ENCODE peak calls at places on chromosome 11, in four cellular contexts. V is upper lobe of right lung, W is cardiac muscle cell, I is tibial nerve. G is an unnamed sample.

GRCh38 chr11:19727246-19727645 is 14.6 kb downstream of the NAV2 start:
- DNase-seq in V (no peak), W (no peak), I (no peak), G (no peak)

GRCh38 chr11:112697371-112697770 is 263.8 kb upstream of the NCAM1 start:
- DNase-seq in I (no peak), V (no peak), W (peak), G (no peak)

GRCh38 chr11:43784866-43785265 is 95.8 kb upstream of the ALKBH3 start:
- DNase-seq in V (no peak), I (no peak), W (no peak), G (no peak)

GRCh38 chr11:86484795-86485166 is 110.1 kb downstream of the CCDC81 start:
- DNase-seq in I (no peak), W (no peak), V (no peak), G (no peak)

GRCh38 chr11:43576834-43577521 is 103.6 kb upstream of the HSD17B12 start:
- DNase-seq in V (no peak), I (no peak), W (peak), G (peak)

GRCh38 chr11:85806876-85807275 is 4.1 kb downstream of the SYTL2 start:
- DNase-seq in I (no peak), W (no peak), V (no peak), G (no peak)

GRCh38 chr11:119204066-119204465 is 2.1 kb upstream of the CBL start:
- DNase-seq in I (no peak), W (no peak), V (peak), G (no peak)

GRCh38 chr11:9231848-9232177 is 33.3 kb downstream of the DENND5A start:
- DNase-seq in I (no peak), V (no peak), W (no peak), G (peak)

GRCh38 chr11:126407101-126407521 is 51.6 kb downstream of the ST3GAL4 start:
- DNase-seq in V (no peak), W (no peak), I (no peak), G (no peak)

GRCh38 chr11:71449596-71449995 is 1.4 kb upstream of the DHCR7 start:
- DNase-seq in I (no peak), W (no peak), V (no peak), G (no peak)

GRCh38 chr11:73983764-73984543 is 1.3 kb upstream of the UCP2 start:
- DNase-seq in W (no peak), V (peak), I (no peak), G (peak)

GRCh38 chr11:82988936-82989627 is 82.6 kb downstream of the RAB30 start:
- DNase-seq in V (no peak), W (no peak), I (no peak), G (no peak)

GRCh38 chr11:120182790-120183491 is 27.9 kb upstream of the OAF start:
- DNase-seq in I (no peak), W (peak), V (peak), G (no peak)

GRCh38 chr11:2409701-2410468 is 9.3 kb downstream of the TSSC4 start:
- DNase-seq in W (peak), I (no peak), V (no peak), G (no peak)

GRCh38 chr11:29210426-29210825 is 806.4 kb downstream of the KCNA4 start:
- DNase-seq in V (no peak), W (no peak), I (no peak), G (no peak)

GRCh38 chr11:47225552-47226137 is 10.9 kb downstream of the DDB2 start:
- DNase-seq in W (no peak), I (no peak), V (no peak), G (no peak)

GRCh38 chr11:36452231-36452630 is 57.8 kb downstream of the TRAF6 start:
- DNase-seq in W (no peak), V (no peak), I (no peak), G (no peak)

GRCh38 chr11:15006139-15006759 is 34.1 kb upstream of the CALCA start:
- DNase-seq in V (no peak), W (peak), I (no peak), G (no peak)

GRCh38 chr11:118008271-118008903 is 22.2 kb downstream of the IL10RA start:
- DNase-seq in V (no peak), W (no peak), I (no peak), G (no peak)

GRCh38 chr11:47104337-47104950 is 72.2 kb downstream of the ARFGAP2 start:
- DNase-seq in V (no peak), W (no peak), I (no peak), G (peak)

GRCh38 chr11:33920838-33921613 is 29.1 kb upstream of the LMO2 start:
- DNase-seq in W (no peak), I (no peak), V (no peak), G (no peak)

GRCh38 chr11:7414729-7415536 is 70.4 kb upstream of the OLFML1 start:
- DNase-seq in V (no peak), W (peak), I (no peak), G (no peak)

GRCh38 chr11:134370526-134371435 is 39.0 kb downstream of the GLB1L2 start:
- DNase-seq in V (peak), I (no peak), W (no peak), G (peak)

GRCh38 chr11:57417056-57417455 is 9.9 kb downstream of the SLC43A3 start:
- DNase-seq in W (no peak), I (no peak), V (no peak), G (no peak)

DNA sequence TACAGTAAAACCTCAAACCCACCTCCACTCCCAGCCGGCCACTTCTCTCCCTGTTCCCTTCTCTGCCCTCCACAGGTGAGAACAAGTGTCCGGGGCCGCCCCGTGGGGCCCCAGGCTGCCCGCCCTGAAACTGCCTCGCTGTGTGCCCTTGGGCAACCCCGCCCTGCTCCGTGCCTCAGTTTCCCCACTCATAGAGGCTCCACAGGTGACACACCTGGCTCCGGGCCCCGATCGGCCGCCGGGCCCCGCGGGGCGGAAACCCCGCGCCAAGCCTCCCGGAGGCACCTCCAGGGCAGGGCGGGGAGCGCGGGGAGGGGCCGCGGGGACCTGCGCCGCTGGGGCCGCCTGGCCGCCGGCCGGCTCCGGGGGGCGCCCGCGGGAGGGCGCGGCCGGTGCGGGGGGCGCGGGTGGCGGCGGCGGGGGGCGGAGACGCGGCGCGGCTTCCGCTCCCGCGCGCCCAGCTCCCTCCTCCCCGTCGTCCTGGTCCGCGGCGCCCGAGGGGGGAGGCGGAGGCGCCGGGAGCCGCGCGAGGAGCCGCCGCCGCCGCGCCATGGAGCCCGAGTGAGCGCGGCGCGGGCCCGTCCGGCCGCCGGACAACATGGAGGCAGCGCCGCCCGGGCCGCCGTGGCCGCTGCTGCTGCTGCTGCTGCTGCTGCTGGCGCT is at the start of gene LRP5:
- DNase-seq in V (peak), W (peak), I (no peak), G (peak)
- H3K27ac ChIP-seq in V (peak), W (peak), I (peak), G (peak)

DNA sequence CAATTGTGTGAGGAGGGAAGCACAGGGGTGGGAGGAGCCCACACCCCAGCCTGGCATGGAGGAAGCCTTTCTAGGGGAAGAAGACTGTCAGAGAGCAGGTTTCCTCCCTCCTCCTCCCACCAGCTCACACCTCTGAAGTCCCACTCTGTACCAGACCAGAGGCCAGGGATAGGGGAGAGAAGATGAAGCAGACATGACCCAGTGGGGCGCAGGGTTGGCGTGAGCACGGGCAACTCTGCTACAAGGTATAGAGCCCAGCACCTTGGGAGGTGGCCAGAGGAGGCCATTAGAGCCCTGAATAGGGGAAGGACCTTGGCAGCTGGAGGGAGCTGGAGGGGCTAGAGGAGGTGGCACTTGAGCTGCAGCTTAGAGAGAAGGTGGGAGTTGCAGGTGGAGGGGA is 15.9 kb downstream of the SLCO2B1 start:
- DNase-seq in I (no peak), V (no peak), W (no peak), G (no peak)
- H3K27ac ChIP-seq in I (no peak), V (no peak), W (no peak), G (no peak)

GRCh38 chr11:64676253-64676615 is 46.8 kb downstream of the NRXN2 start:
- DNase-seq in I (no peak), V (no peak), W (no peak), G (no peak)

GRCh38 chr11:64677441-64678023 is 45.5 kb downstream of the NRXN2 start:
- DNase-seq in V (no peak), W (no peak), I (no peak), G (peak)

GRCh38 chr11:64673279-64673678 is 49.7 kb downstream of the NRXN2 start:
- DNase-seq in I (no peak), V (no peak), W (no peak), G (peak)

GRCh38 chr11:64674774-64675173 is 48.2 kb downstream of the NRXN2 start:
- DNase-seq in V (no peak), I (no peak), W (no peak), G (no peak)

DNA sequence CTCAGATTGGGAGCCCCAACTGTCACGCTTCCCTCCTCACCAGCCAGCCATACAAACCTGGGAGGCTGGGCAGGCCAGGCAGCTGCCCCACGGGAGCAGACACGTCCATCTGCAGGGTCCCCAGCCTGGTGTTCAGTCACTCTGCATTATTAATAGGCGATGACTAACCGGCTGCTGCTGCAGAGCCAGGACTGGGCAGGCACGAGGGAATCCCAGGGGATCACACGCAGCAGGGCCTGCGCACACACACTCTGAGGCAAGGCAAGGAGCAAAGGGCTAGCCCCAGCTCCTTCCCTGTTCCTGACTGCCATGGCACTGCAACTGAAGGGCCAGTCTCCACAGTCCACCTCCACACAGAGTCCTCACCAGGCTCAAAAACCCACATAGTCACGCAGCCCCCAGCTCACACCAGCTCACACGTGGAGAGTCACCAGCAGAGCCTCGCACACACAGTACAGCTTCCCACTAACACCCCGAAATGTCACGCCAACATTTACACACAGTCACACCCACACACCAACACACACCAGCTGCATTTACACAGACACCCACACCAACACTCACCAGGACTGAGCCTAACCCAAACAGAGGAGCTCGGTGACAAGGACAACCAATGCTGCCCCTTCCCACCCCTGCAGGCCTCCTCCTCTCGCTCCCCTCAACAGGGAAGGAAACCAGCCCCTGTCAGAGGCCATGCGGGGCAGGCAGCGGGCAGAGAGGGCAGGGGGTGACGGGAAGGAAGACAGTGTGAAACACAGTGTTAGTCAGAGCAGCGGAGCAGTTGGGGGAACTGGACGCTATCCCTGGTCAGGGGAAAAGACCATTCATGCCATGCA is 47.4 kb downstream of the NRXN2 start:
- DNase-seq in I (peak), V (no peak), W (peak), G (peak)
- H3K27ac ChIP-seq in I (no peak), V (no peak), W (no peak), G (peak)

DNA sequence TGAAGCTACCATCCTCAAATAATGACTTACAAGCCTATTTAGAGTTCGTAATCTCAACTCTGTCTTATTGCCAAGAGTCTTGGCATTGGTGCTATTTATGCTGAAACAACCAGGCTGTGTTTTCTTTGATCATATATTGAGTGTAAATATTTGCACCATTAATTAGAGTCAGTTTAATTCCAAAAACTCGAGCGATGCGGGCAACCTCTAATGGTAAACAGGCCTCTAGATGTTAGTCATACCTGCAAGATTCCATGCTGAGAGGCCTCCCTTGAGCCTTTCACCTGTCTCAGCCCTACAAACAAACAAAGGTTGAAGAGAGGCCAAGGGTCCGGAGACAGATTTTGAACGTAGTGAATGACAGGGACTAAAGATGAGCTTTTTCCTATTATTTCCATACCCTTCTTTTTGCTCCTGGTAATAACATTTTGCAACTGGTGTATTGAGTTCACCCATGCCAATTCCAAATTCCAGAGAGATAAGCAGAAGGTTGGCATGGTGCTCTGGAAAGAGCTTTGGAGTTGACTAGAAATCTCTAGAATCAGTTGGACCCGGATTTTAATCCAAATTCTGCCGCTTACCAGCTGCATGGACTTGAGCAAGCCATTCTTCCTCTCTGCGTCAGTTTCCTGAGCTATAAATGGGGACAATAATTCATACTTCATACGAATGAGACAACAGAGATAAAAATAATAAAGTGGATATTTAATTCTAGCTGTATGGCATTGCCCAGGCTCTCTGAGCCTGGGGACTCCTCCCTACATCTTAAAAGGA is 99.1 kb upstream of the ANO1 start:
- DNase-seq in V (no peak), W (no peak), I (no peak), G (no peak)
- H3K27ac ChIP-seq in V (no peak), W (no peak), I (no peak), G (no peak)

DNA sequence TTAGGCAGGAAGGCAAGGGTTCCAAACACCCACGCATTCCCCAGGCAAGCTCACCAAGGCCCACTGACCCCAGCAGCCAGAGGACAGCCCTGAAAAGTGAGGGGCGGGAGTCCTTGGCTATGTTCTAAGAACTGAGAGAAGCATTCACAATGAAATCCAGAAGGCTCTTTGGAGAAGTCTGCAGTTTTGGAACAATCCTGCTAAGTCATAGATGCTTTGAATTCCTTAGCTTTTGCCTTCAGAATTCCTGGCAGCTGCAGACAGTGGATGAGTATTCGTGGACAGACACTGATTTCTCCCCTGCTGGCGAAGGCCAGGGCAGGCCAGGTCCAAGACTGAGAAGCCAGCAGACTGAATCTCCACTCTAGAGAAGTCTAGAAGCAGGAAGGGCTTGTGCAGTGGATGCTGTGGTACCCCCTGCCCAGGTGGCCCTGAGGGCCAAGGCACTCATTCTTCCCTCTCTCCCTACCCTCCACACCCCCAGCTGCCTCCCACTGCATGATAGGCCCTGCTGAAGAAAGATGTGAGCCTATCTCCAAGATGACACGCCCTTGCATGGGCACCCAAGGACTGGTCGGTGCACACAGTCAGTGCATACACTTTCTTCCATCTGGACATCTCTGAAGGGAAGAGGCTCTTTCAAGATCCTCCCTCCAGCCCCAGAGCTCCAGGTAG is 133.2 kb upstream of the TEAD1 start:
- DNase-seq in W (no peak), I (no peak), V (no peak), G (peak)
- H3K27ac ChIP-seq in W (no peak), I (peak), V (no peak), G (peak)

DNA sequence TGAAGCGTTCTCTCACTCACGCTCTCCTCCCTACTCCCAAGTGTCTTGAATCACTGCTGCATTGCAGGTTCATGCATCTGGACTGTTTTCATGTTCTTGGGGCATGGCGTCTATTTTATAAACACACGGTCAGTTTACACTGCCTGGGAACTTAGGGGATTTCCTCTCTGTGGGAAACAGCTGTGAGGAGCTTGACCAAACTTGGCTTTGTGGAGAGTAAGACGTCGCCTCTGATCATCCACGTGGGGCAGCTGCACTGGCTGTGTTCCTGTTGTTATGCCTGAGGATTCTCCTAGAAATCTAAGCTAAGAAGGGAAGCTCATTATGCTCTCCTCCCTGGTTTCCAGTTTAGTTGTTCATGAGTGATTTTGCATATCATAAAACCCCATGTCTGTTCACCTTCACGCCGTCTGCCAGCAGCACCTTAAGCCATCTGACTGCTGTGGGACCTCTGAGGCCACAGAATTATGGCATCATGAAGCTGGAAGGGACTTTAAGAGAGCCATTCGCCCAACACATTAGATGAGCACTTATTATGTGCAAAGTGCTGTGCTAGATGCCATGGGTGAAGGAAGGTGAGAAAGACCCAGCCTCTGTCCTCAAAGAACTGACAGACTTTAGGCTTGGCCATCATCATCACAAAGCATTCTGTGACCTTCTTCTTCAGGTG is 38.8 kb upstream of the POU2AF1 start:
- DNase-seq in W (no peak), I (peak), V (no peak), G (no peak)
- H3K27ac ChIP-seq in W (no peak), I (peak), V (no peak), G (no peak)

DNA sequence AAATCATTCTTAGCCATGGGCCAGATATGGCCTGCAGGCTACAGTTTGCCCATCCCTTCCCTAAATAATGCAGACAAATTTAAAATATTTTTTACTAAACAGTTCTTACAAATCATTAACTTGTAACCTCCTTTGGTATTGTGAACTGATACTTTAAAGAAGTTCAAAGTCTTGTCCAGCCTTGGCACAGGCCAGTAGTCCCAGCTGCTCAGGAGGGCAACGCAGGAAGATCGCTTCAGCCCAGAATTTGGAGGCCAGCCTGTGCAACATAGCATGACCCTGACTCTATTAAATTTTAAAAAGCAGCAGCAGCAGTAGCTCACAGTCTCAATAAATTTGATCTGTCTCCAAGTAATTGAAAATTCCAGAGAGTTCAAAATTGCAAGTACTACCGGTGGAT is 83.7 kb upstream of the ARHGAP32 start:
- DNase-seq in I (no peak), V (no peak), W (no peak), G (peak)
- H3K27ac ChIP-seq in I (no peak), V (no peak), W (no peak), G (no peak)

GRCh38 chr11:5420993-5421392 is 918 bp upstream of the OR51Q1 start:
- DNase-seq in W (no peak), V (no peak), I (no peak), G (no peak)

GRCh38 chr11:5423131-5423530 is 1.2 kb downstream of the OR51Q1 start:
- DNase-seq in I (no peak), V (no peak), W (no peak), G (no peak)

GRCh38 chr11:5421811-5422210 is at the start of gene OR51Q1:
- DNase-seq in W (no peak), V (no peak), I (no peak), G (no peak)
- H3K27ac ChIP-seq in W (no peak), V (no peak), I (no peak), G (no peak)

G was measured in osteoblast.